ENCODE peak calls at places on chromosomes 4 and X, in seven cellular contexts. I is tibial artery, N is mesothelial cell of epicardium, S is GM20000, W is AG04450, G is OCI-LY7, P is colonic mucosa. B is an unnamed sample.

GRCh38 chr4:21512351-21512750 is 436.2 kb downstream of the KCNIP4 start:
- DNase-seq in I (no peak), S (peak), G (peak), W (no peak), P (no peak), N (no peak), B (no peak)

GRCh38 chr4:173490817-173491518 is 39.1 kb downstream of the HAND2 start:
- DNase-seq in W (peak), S (no peak), I (no peak), N (no peak), P (no peak), G (no peak), B (no peak)

GRCh38 chrX:119682019-119682989 is 10.7 kb downstream of the SEPTIN6 start:
- DNase-seq in N (no peak), W (no peak), P (no peak), G (peak), S (no peak), I (no peak), B (no peak)

GRCh38 chr4:94623507-94623906 is 134.2 kb upstream of the BMPR1B start:
- DNase-seq in P (no peak), G (no peak), S (no peak), I (no peak), N (no peak), W (no peak), B (no peak)

GRCh38 chr4:174005422-174005821 is 278.0 kb downstream of the FBXO8 start:
- DNase-seq in S (no peak), I (no peak), G (no peak), P (no peak), W (no peak), N (no peak), B (no peak)

GRCh38 chr4:7189475-7190277 is 2.7 kb upstream of the SORCS2 start:
- DNase-seq in W (no peak), S (no peak), I (peak), P (no peak), G (peak), N (no peak), B (no peak)

GRCh38 chrX:9578083-9578779 is 113.4 kb downstream of the TBL1X start:
- DNase-seq in G (no peak), N (no peak), I (no peak), S (no peak), P (no peak), W (no peak), B (no peak)

GRCh38 chrX:45712067-45712466 is 511.4 kb upstream of the DIPK2B start:
- DNase-seq in I (no peak), P (no peak), G (no peak), S (no peak), W (no peak), N (no peak), B (no peak)

GRCh38 chr4:108979754-108980153 is 216.9 kb upstream of the ETNPPL start:
- DNase-seq in W (no peak), I (no peak), P (no peak), N (no peak), G (no peak), S (no peak), B (no peak)

GRCh38 chr4:24992968-24993367 is 37.8 kb downstream of the LGI2 start:
- DNase-seq in P (no peak), W (no peak), I (no peak), G (no peak), N (no peak), S (no peak), B (no peak)

GRCh38 chrX:120790118-120790517 is 85.5 kb downstream of the CT47B1 start:
- DNase-seq in P (peak), G (peak), I (no peak), N (no peak), S (peak), W (peak), B (no peak)

GRCh38 chr4:185020863-185021761 is 2.8 kb downstream of the HELT start:
- DNase-seq in S (no peak), W (no peak), P (no peak), I (no peak), G (no peak), N (no peak), B (no peak)

GRCh38 chr4:78616046-78616498 is 64.5 kb downstream of the ANXA3 start:
- DNase-seq in S (no peak), P (no peak), W (no peak), G (no peak), N (no peak), I (no peak), B (no peak)

GRCh38 chrX:107288676-107289075 is 82.3 kb downstream of the DNAAF6 start:
- DNase-seq in G (no peak), I (no peak), P (no peak), S (no peak), N (no peak), W (no peak), B (no peak)

GRCh38 chr4:22385615-22386014 is 130.3 kb downstream of the ADGRA3 start:
- DNase-seq in I (no peak), G (no peak), P (no peak), S (no peak), W (no peak), N (no peak), B (no peak)

DNA sequence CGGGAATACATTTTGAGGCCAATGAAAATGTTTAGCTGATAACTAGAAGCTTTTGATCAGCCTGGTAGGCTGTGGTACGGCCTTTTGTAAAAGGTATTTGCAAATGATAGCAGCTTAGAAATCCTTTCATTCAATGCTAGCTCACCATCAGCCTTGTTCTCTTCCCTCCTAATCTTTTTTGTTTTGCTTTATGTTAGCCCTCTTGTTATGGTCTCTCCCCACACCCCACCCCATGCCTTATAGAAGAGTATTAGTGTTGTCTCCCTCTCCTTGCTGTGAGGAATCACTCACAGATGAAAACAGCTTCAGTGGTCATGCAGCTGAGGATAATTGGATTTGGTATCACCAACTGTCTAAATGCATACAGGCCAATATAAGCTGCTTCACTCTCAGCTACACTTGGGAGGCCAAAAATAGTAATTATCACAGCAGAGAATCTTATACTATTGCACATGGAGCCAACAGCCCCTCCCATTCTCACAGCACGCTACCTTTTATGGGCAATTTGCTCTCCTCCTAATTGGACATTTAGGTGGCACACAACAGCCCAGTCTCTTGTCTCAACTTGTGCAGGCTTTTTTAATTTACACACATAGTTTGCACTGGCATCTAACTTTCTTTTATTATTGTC is 494.6 kb upstream of the FAM241A start:
- DNase-seq in G (no peak), I (no peak), N (no peak), S (no peak), P (no peak), W (no peak), B (no peak)
- TF ChIP-seq CTCF in G (no peak), I (no peak), N (no peak), S (no peak), P (no peak), W (no peak), B (no peak)

GRCh38 chr4:102600689-102601088 is 99.5 kb downstream of the NFKB1 start:
- DNase-seq in N (no peak), P (no peak), S (no peak), W (no peak), I (no peak), G (no peak), B (no peak)

GRCh38 chr4:102606261-102606660 is 105.1 kb downstream of the NFKB1 start:
- DNase-seq in I (no peak), P (no peak), N (no peak), W (no peak), G (no peak), S (no peak), B (no peak)

GRCh38 chr4:102601586-102602227 is 100.5 kb downstream of the NFKB1 start:
- DNase-seq in I (no peak), S (no peak), W (no peak), G (no peak), P (no peak), N (no peak), B (no peak)

GRCh38 chr4:102606846-102607440 is 105.8 kb downstream of the NFKB1 start:
- DNase-seq in I (no peak), G (no peak), N (no peak), S (no peak), W (no peak), P (no peak), B (no peak)

DNA sequence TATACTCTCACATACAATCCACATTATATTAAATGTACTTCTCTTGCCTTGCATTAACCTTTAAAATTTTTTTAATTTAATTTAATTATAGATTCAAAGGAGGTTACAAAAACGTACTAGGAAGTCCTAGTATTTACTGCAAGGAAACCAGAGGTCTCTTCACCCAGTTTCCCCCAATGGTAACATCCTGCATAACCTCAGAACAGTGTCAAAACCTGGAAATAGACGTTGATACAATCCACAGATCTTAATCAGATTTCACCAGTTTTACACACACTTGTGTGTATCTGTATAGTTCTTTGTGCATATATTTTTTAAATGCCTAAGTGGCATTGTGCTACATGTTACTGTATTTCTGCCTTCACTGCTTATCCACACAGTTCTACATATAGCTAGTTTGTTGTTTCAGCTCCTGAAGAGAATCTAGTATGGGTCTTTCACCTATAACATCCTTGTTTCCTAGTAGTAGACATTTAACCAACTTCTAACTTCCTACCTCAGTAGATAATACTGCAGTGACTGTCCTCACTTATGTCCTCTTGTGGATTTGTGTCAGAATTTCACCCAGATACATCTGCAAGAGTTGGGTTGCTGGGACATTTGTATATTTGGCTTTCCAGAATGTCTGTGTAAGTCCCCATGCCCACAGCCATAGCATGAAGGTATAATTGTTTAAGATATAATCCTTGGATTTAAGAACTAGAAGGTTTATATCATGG is 103.2 kb downstream of the NFKB1 start:
- DNase-seq in G (no peak), W (no peak), S (no peak), N (no peak), P (no peak), I (no peak), B (no peak)
- TF ChIP-seq CTCF in G (peak), W (no peak), S (no peak), N (no peak), P (no peak), I (no peak), B (no peak)

DNA sequence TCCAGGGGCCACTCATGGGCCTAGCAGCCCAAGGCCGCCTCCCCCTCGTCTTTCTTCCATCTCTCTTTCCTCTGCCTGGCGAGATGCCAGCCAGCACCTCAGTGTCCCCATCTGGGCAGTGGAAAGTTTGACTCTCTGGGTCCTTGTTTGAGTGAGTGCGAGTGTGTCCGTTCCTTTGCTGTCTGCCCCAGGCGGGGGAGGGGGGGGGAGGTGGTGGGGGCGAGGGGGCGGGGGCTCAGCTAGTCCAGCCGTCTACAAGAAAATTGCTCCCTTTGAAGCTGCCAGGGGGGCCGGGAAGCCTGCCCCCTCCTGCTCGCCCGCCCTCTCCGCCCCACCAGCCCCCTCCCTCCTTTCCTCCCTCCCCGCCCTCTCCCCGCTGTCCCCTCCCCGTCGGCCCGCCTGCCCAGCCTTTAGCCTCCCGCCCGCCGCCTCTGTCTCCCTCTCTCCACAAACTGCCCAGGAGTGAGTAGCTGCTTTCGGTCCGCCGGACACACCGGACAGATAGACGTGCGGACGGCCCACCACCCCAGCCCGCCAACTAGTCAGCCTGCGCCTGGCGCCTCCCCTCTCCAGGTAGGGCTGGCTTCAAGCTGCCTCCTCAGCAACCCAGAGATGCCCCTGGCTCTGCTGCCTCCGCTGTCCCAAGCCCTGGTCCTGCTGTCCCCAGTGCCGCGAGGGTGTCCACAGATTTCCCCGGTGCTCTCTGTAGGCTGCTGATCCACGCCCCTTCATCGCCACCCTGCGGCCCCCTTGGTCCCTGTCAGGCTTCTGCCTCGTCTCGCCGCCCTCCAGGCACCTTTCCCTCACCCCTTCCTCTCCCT is at the start of gene BGN:
- DNase-seq in I (peak), S (no peak), W (no peak), N (no peak), P (no peak), G (no peak), B (no peak)
- TF ChIP-seq CTCF in I (peak), S (no peak), W (peak), N (no peak), P (no peak), G (no peak), B (peak)

GRCh38 chr4:2787230-2788100 is 5.4 kb upstream of the SH3BP2 start:
- DNase-seq in N (no peak), S (peak), W (no peak), P (peak), I (peak), G (peak), B (no peak)
- TF ChIP-seq CTCF in N (no peak), S (no peak), W (no peak), P (no peak), I (no peak), G (peak), B (no peak)

GRCh38 chr4:75046226-75046625 is 113.3 kb downstream of the PARM1 start:
- DNase-seq in W (no peak), N (no peak), P (no peak), I (no peak), S (no peak), G (no peak), B (no peak)

GRCh38 chr4:75042601-75043208 is 109.8 kb downstream of the PARM1 start:
- DNase-seq in S (no peak), G (no peak), N (no peak), I (no peak), W (no peak), P (peak), B (no peak)

GRCh38 chr4:75046641-75047040 is 113.7 kb downstream of the PARM1 start:
- DNase-seq in G (no peak), W (no peak), I (no peak), P (no peak), S (no peak), N (no peak), B (no peak)

GRCh38 chr4:75051431-75051830 is 118.5 kb downstream of the PARM1 start:
- DNase-seq in N (no peak), S (no peak), G (no peak), I (no peak), P (no peak), W (no peak), B (no peak)

GRCh38 chr4:75048208-75048879 is 115.4 kb downstream of the PARM1 start:
- DNase-seq in N (no peak), P (no peak), I (no peak), S (no peak), W (no peak), G (no peak), B (no peak)
- TF ChIP-seq CTCF in N (no peak), P (no peak), I (no peak), S (no peak), W (peak), G (peak), B (peak)

GRCh38 chr4:20086067-20086466 is 165.6 kb upstream of the SLIT2 start:
- DNase-seq in W (no peak), S (no peak), P (no peak), N (no peak), G (no peak), I (no peak), B (no peak)

GRCh38 chr4:20084488-20084887 is 167.2 kb upstream of the SLIT2 start:
- DNase-seq in P (no peak), N (no peak), S (no peak), G (no peak), I (no peak), W (no peak), B (no peak)

GRCh38 chr4:20086768-20087167 is 164.9 kb upstream of the SLIT2 start:
- DNase-seq in I (no peak), S (no peak), P (no peak), G (no peak), N (no peak), W (no peak), B (no peak)

GRCh38 chr4:20085156-20085555 is 166.5 kb upstream of the SLIT2 start:
- DNase-seq in P (no peak), I (no peak), N (no peak), G (no peak), S (no peak), W (no peak), B (no peak)

GRCh38 chr4:20085653-20086052 is 166.1 kb upstream of the SLIT2 start:
- DNase-seq in W (no peak), P (no peak), S (no peak), I (no peak), G (no peak), N (no peak), B (no peak)
- TF ChIP-seq CTCF in W (no peak), P (no peak), S (no peak), I (no peak), G (no peak), N (no peak), B (no peak)

B was measured in type B pancreatic cell.